ENCODE peak calls at places on chromosomes 11 and 22, in eight cellular contexts. One of them, this sample, is unnamed.

GRCh38 chr11:1820463-1821325 is 14.1 kb upstream of the SYT8 start:
- DNase-seq in dorsolateral prefrontal cortex: no peak
- DNase-seq in Panc1: no peak
- DNase-seq in stomach: no peak
- DNase-seq in BE2C: no peak
- DNase-seq in chondrocyte: peak; percentile 50
- DNase-seq in glutamatergic neuron: no peak
- DNase-seq in body of pancreas: no peak
- DNase-seq in this sample: peak; percentile 42

GRCh38 chr11:34977039-34977906 is 60.9 kb downstream of the PDHX start:
- DNase-seq in dorsolateral prefrontal cortex: no peak
- DNase-seq in chondrocyte: no peak
- DNase-seq in BE2C: no peak
- DNase-seq in stomach: no peak
- DNase-seq in body of pancreas: no peak
- DNase-seq in Panc1: peak; percentile 92
- DNase-seq in glutamatergic neuron: no peak
- DNase-seq in this sample: no peak

GRCh38 chr11:73753938-73754337 is 6.9 kb downstream of the RAB6A start:
- DNase-seq in stomach: no peak
- DNase-seq in chondrocyte: no peak
- DNase-seq in glutamatergic neuron: no peak
- DNase-seq in dorsolateral prefrontal cortex: no peak
- DNase-seq in Panc1: no peak
- DNase-seq in BE2C: no peak
- DNase-seq in body of pancreas: no peak
- DNase-seq in this sample: no peak

GRCh38 chr11:68090706-68091105 is 30.5 kb downstream of the CHKA start:
- DNase-seq in Panc1: no peak
- DNase-seq in stomach: no peak
- DNase-seq in glutamatergic neuron: no peak
- DNase-seq in body of pancreas: peak; percentile 45
- DNase-seq in BE2C: no peak
- DNase-seq in dorsolateral prefrontal cortex: peak; percentile 54
- DNase-seq in chondrocyte: no peak
- DNase-seq in this sample: no peak

GRCh38 chr11:115711021-115711420 is 206.8 kb upstream of the CADM1 start:
- DNase-seq in glutamatergic neuron: no peak
- DNase-seq in BE2C: no peak
- DNase-seq in chondrocyte: no peak
- DNase-seq in dorsolateral prefrontal cortex: no peak
- DNase-seq in body of pancreas: no peak
- DNase-seq in Panc1: no peak
- DNase-seq in stomach: no peak
- DNase-seq in this sample: no peak

GRCh38 chr11:122672892-122673291 is 17.4 kb downstream of the UBASH3B start:
- DNase-seq in BE2C: no peak
- DNase-seq in body of pancreas: no peak
- DNase-seq in glutamatergic neuron: no peak
- DNase-seq in Panc1: no peak
- DNase-seq in chondrocyte: no peak
- DNase-seq in stomach: no peak
- DNase-seq in dorsolateral prefrontal cortex: no peak
- DNase-seq in this sample: no peak

GRCh38 chr22:21951931-21952465 is 650 bp downstream of the PPM1F start:
- DNase-seq in glutamatergic neuron: peak; percentile 73
- DNase-seq in Panc1: no peak
- DNase-seq in chondrocyte: no peak
- DNase-seq in body of pancreas: peak; percentile 59
- DNase-seq in dorsolateral prefrontal cortex: peak; percentile 72
- DNase-seq in BE2C: peak; percentile 52
- DNase-seq in stomach: peak; percentile 57
- DNase-seq in this sample: no peak

GRCh38 chr11:68840661-68841653 is 759 bp downstream of the CPT1A start:
- DNase-seq in dorsolateral prefrontal cortex: peak; percentile 62
- DNase-seq in glutamatergic neuron: peak; percentile 39
- DNase-seq in chondrocyte: no peak
- DNase-seq in Panc1: no peak
- DNase-seq in stomach: peak; percentile 82
- DNase-seq in body of pancreas: peak; percentile 76
- DNase-seq in BE2C: no peak
- DNase-seq in this sample: peak; percentile 89

GRCh38 chr11:7488681-7489080 is 3.4 kb downstream of the OLFML1 start:
- DNase-seq in Panc1: no peak
- DNase-seq in BE2C: no peak
- DNase-seq in glutamatergic neuron: no peak
- DNase-seq in body of pancreas: no peak
- DNase-seq in dorsolateral prefrontal cortex: no peak
- DNase-seq in chondrocyte: no peak
- DNase-seq in stomach: no peak
- DNase-seq in this sample: no peak

GRCh38 chr11:10374386-10374785 is 69.5 kb downstream of the ADM start:
- DNase-seq in glutamatergic neuron: no peak
- DNase-seq in body of pancreas: no peak
- DNase-seq in Panc1: no peak
- DNase-seq in dorsolateral prefrontal cortex: no peak
- DNase-seq in BE2C: no peak
- DNase-seq in chondrocyte: no peak
- DNase-seq in stomach: no peak
- DNase-seq in this sample: no peak

GRCh38 chr22:20130319-20130718 is 1.3 kb upstream of the ZDHHC8 start:
- DNase-seq in BE2C: no peak
- DNase-seq in stomach: no peak
- DNase-seq in glutamatergic neuron: no peak
- DNase-seq in dorsolateral prefrontal cortex: no peak
- DNase-seq in chondrocyte: no peak
- DNase-seq in body of pancreas: peak; percentile 37
- DNase-seq in Panc1: no peak
- DNase-seq in this sample: no peak

GRCh38 chr22:36745301-36745995 is 30.5 kb downstream of the IFT27 start:
- DNase-seq in BE2C: peak; percentile 5
- DNase-seq in Panc1: no peak
- DNase-seq in stomach: no peak
- DNase-seq in chondrocyte: peak; percentile 61
- DNase-seq in body of pancreas: peak; percentile 2
- DNase-seq in dorsolateral prefrontal cortex: no peak
- DNase-seq in glutamatergic neuron: no peak
- DNase-seq in this sample: peak; percentile 51

GRCh38 chr11:130514316-130514715 is 65.9 kb downstream of the ADAMTS15 start:
- DNase-seq in stomach: no peak
- DNase-seq in Panc1: no peak
- DNase-seq in body of pancreas: no peak
- DNase-seq in glutamatergic neuron: no peak
- DNase-seq in BE2C: no peak
- DNase-seq in dorsolateral prefrontal cortex: no peak
- DNase-seq in chondrocyte: no peak
- DNase-seq in this sample: no peak

GRCh38 chr11:16607675-16608644 is 130.5 kb upstream of the C11orf58 start:
- DNase-seq in chondrocyte: peak; percentile 95
- DNase-seq in stomach: peak; percentile 38
- DNase-seq in body of pancreas: peak; percentile 77
- DNase-seq in BE2C: no peak
- DNase-seq in Panc1: no peak
- DNase-seq in glutamatergic neuron: peak; percentile 71
- DNase-seq in dorsolateral prefrontal cortex: no peak
- DNase-seq in this sample: peak; percentile 84

GRCh38 chr11:16605440-16605970 is 132.9 kb upstream of the C11orf58 start:
- DNase-seq in chondrocyte: no peak
- DNase-seq in dorsolateral prefrontal cortex: no peak
- DNase-seq in BE2C: no peak
- DNase-seq in stomach: peak; percentile 25
- DNase-seq in Panc1: no peak
- DNase-seq in body of pancreas: peak; percentile 32
- DNase-seq in glutamatergic neuron: peak; percentile 24
- DNase-seq in this sample: peak; percentile 72

GRCh38 chr11:16605971-16606783 is 132.3 kb upstream of the C11orf58 start:
- DNase-seq in BE2C: peak; percentile 74
- DNase-seq in body of pancreas: peak; percentile 88
- DNase-seq in chondrocyte: no peak
- DNase-seq in stomach: peak; percentile 91
- DNase-seq in dorsolateral prefrontal cortex: peak; percentile 90
- DNase-seq in glutamatergic neuron: peak; percentile 93
- DNase-seq in Panc1: peak; percentile 60
- DNase-seq in this sample: peak; percentile 92

GRCh38 chr11:16604784-16605439 is 133.5 kb upstream of the C11orf58 start:
- DNase-seq in glutamatergic neuron: peak; percentile 62
- DNase-seq in dorsolateral prefrontal cortex: no peak
- DNase-seq in Panc1: no peak
- DNase-seq in chondrocyte: no peak
- DNase-seq in body of pancreas: peak; percentile 64
- DNase-seq in BE2C: peak; percentile 24
- DNase-seq in stomach: peak; percentile 54
- DNase-seq in this sample: peak; percentile 89

GRCh38 chr11:16606784-16607674 is 131.4 kb upstream of the C11orf58 start:
- DNase-seq in dorsolateral prefrontal cortex: no peak
- DNase-seq in BE2C: no peak
- DNase-seq in Panc1: no peak
- DNase-seq in body of pancreas: peak; percentile 52
- DNase-seq in chondrocyte: no peak
- DNase-seq in glutamatergic neuron: peak; percentile 50
- DNase-seq in stomach: peak; percentile 28
- DNase-seq in this sample: peak; percentile 86
- TF ChIP-seq CTCF in dorsolateral prefrontal cortex: no peak
- TF ChIP-seq CTCF in BE2C: no peak
- TF ChIP-seq CTCF in Panc1: no peak
- TF ChIP-seq CTCF in body of pancreas: no peak
- TF ChIP-seq CTCF in chondrocyte: peak; percentile 9
- TF ChIP-seq CTCF in glutamatergic neuron: no peak
- TF ChIP-seq CTCF in stomach: no peak
- TF ChIP-seq CTCF in this sample: no peak

DNA sequence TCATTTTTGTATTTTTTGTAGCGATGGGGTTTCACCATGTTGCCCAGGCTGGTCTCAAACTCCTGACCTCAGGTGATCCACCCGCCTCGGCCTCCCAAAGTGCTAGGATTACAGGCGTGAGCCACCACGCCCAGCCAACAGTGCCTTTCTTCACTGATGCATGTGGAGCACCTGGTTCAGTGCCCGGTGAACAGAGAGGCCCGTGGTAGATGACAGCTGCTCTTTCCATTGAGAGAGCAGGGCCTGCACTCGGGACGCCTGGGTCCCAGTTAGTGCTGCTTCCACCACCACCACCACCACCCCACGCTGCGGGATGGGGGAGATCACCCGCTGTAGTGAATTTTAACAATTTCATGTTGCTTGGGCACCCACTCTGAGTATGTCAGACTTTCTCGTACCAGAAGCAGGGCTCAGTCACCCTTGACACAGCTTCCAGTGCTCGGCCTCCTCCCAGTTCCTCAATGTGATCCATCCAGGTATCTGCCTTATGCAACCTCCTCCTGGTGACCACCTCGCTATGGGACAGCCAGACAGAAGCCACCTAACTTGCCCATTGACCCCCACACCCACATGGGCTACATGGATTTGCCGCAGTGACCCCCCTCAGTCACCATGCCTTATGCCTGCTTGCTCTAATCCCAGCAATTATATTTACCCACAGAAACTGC is 36.6 kb downstream of the ARRB1 start:
- DNase-seq in glutamatergic neuron: no peak
- DNase-seq in chondrocyte: no peak
- DNase-seq in dorsolateral prefrontal cortex: no peak
- DNase-seq in BE2C: no peak
- DNase-seq in Panc1: no peak
- DNase-seq in body of pancreas: no peak
- DNase-seq in stomach: no peak
- DNase-seq in this sample: peak; percentile 51
- TF ChIP-seq CTCF in glutamatergic neuron: no peak
- TF ChIP-seq CTCF in chondrocyte: no peak
- TF ChIP-seq CTCF in dorsolateral prefrontal cortex: no peak
- TF ChIP-seq CTCF in BE2C: no peak
- TF ChIP-seq CTCF in Panc1: no peak
- TF ChIP-seq CTCF in body of pancreas: no peak
- TF ChIP-seq CTCF in stomach: no peak
- TF ChIP-seq CTCF in this sample: no peak

GRCh38 chr11:75242722-75243600 is 2.4 kb downstream of the TPBGL start:
- DNase-seq in Panc1: no peak
- DNase-seq in stomach: peak; percentile 16
- DNase-seq in glutamatergic neuron: peak; percentile 12
- DNase-seq in chondrocyte: peak; percentile 64
- DNase-seq in dorsolateral prefrontal cortex: peak; percentile 13
- DNase-seq in body of pancreas: no peak
- DNase-seq in BE2C: peak; percentile 4
- DNase-seq in this sample: no peak

GRCh38 chr11:75244052-75244814 is 3.7 kb downstream of the TPBGL start:
- DNase-seq in dorsolateral prefrontal cortex: peak; percentile 33
- DNase-seq in Panc1: no peak
- DNase-seq in BE2C: peak; percentile 3
- DNase-seq in body of pancreas: no peak
- DNase-seq in stomach: peak; percentile 22
- DNase-seq in chondrocyte: peak; percentile 59
- DNase-seq in glutamatergic neuron: no peak
- DNase-seq in this sample: no peak

GRCh38 chr11:75246673-75247350 is 6.2 kb downstream of the TPBGL start:
- DNase-seq in dorsolateral prefrontal cortex: peak; percentile 25
- DNase-seq in stomach: no peak
- DNase-seq in body of pancreas: no peak
- DNase-seq in glutamatergic neuron: no peak
- DNase-seq in Panc1: no peak
- DNase-seq in BE2C: peak; percentile 31
- DNase-seq in chondrocyte: peak; percentile 59
- DNase-seq in this sample: peak; percentile 44

GRCh38 chr11:75246006-75246672 is 5.6 kb downstream of the TPBGL start:
- DNase-seq in chondrocyte: peak; percentile 54
- DNase-seq in BE2C: peak; percentile 2
- DNase-seq in stomach: no peak
- DNase-seq in glutamatergic neuron: no peak
- DNase-seq in Panc1: no peak
- DNase-seq in body of pancreas: peak; percentile 69
- DNase-seq in dorsolateral prefrontal cortex: peak; percentile 21
- DNase-seq in this sample: peak; percentile 60

GRCh38 chr11:75245356-75246005 is 4.9 kb downstream of the TPBGL start:
- DNase-seq in body of pancreas: no peak
- DNase-seq in Panc1: no peak
- DNase-seq in BE2C: peak; percentile 4
- DNase-seq in chondrocyte: peak; percentile 30
- DNase-seq in dorsolateral prefrontal cortex: peak; percentile 12
- DNase-seq in glutamatergic neuron: no peak
- DNase-seq in stomach: peak; percentile 8
- DNase-seq in this sample: peak; percentile 11
- TF ChIP-seq CTCF in body of pancreas: no peak
- TF ChIP-seq CTCF in Panc1: peak; percentile 58
- TF ChIP-seq CTCF in BE2C: peak; percentile 33
- TF ChIP-seq CTCF in chondrocyte: no peak
- TF ChIP-seq CTCF in dorsolateral prefrontal cortex: no peak
- TF ChIP-seq CTCF in glutamatergic neuron: no peak
- TF ChIP-seq CTCF in stomach: no peak
- TF ChIP-seq CTCF in this sample: no peak

DNA sequence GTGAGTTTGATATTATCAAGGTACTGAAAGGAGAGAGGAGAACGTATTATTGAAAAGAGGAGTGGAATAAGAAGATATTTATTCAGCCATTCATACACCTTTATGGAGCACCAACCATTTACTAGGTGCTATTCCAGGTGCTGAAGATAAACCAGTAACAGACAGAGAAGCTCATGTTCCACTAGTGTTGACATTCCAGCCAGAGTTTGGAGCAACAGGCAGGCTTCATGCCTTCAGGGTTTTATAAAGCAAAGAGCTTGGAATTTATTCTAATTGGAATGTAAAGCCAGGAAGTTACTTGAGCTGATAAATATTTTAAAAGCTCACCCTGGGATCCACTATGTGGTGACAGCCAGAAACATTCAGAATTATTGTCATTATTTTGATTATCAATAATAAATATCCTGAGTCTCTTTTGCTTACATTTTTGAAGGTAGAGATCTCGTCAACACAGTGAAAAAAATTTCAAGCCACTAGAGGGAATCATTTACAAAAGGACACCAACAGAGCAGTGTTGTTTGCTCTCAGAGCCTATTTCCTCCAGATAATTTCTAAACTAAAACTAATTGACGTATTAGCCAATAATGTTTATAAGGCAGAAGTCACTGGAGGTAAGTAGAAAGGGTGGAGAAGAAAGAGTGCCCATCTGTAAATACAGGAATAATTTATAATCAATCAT is 172.0 kb downstream of the KCNA4 start:
- DNase-seq in dorsolateral prefrontal cortex: no peak
- DNase-seq in BE2C: no peak
- DNase-seq in stomach: no peak
- DNase-seq in chondrocyte: no peak
- DNase-seq in glutamatergic neuron: no peak
- DNase-seq in Panc1: no peak
- DNase-seq in body of pancreas: no peak
- DNase-seq in this sample: no peak
- TF ChIP-seq CTCF in dorsolateral prefrontal cortex: no peak
- TF ChIP-seq CTCF in BE2C: no peak
- TF ChIP-seq CTCF in stomach: no peak
- TF ChIP-seq CTCF in chondrocyte: no peak
- TF ChIP-seq CTCF in glutamatergic neuron: no peak
- TF ChIP-seq CTCF in Panc1: no peak
- TF ChIP-seq CTCF in body of pancreas: no peak
- TF ChIP-seq CTCF in this sample: no peak